ENCODE peak calls at places on chromosomes 5 and 9, in five cellular contexts. K is astrocyte of the spinal cord, U is GM12865, E is GM13977, H is neural crest cell. N is an unnamed sample.

GRCh38 chr5:16304846-16305245 is 125.3 kb upstream of the MARCHF11 start:
- DNase-seq in H (no peak), E (no peak), K (no peak), U (no peak), N (no peak)

GRCh38 chr9:135020481-135021392 is 66.7 kb upstream of the OLFM1 start:
- DNase-seq in U (no peak), H (no peak), E (no peak), K (no peak), N (no peak)

GRCh38 chr5:110738503-110738811 is 350 bp upstream of the SLC25A46 start:
- DNase-seq in U (no peak), H (no peak), K (no peak), E (peak), N (peak)

GRCh38 chr5:59418766-59419165 is 474.8 kb downstream of the PDE4D start:
- DNase-seq in K (no peak), U (no peak), E (no peak), H (no peak), N (no peak)

GRCh38 chr5:135435467-135436330 is 11.4 kb downstream of the DCANP1 start:
- DNase-seq in U (no peak), H (no peak), E (no peak), K (no peak), N (no peak)

GRCh38 chr5:149895416-149896345 is 48.9 kb downstream of the PDE6A start:
- DNase-seq in U (no peak), K (peak), E (no peak), H (no peak), N (no peak)

GRCh38 chr9:38087934-38088925 is 19.2 kb upstream of the SHB start:
- DNase-seq in U (peak), E (peak), H (peak), K (peak), N (peak)

GRCh38 chr9:106309925-106310324 is 553.0 kb upstream of the ZNF462 start:
- DNase-seq in U (no peak), H (no peak), E (no peak), K (no peak), N (no peak)

GRCh38 chr5:124103671-124104070 is 591.7 kb downstream of the CSNK1G3 start:
- DNase-seq in H (no peak), U (no peak), E (no peak), K (peak), N (no peak)

GRCh38 chr9:97772145-97772544 is 75.0 kb upstream of the XPA start:
- DNase-seq in H (no peak), K (no peak), E (no peak), U (no peak), N (no peak)

GRCh38 chr5:91998774-91999173 is 615.7 kb upstream of the ARRDC3 start:
- DNase-seq in K (no peak), U (no peak), E (no peak), H (no peak), N (no peak)

GRCh38 chr5:56176155-56176798 is 56.9 kb downstream of the ANKRD55 start:
- DNase-seq in H (no peak), K (no peak), E (no peak), U (no peak), N (no peak)

GRCh38 chr9:25964239-25964638 is 286.0 kb upstream of the TUSC1 start:
- DNase-seq in K (peak), H (peak), E (peak), U (peak), N (peak)

GRCh38 chr5:181054871-181055494 is 14.9 kb downstream of the BTNL9 start:
- DNase-seq in E (no peak), H (no peak), K (no peak), U (no peak), N (no peak)

GRCh38 chr5:39009280-39009679 is 64.9 kb downstream of the RICTOR start:
- DNase-seq in U (no peak), H (no peak), K (no peak), E (no peak), N (no peak)

GRCh38 chr5:39006650-39007049 is 67.5 kb downstream of the RICTOR start:
- DNase-seq in U (no peak), K (no peak), E (no peak), H (no peak), N (no peak)

GRCh38 chr5:39001683-39002082 is 72.5 kb downstream of the RICTOR start:
- DNase-seq in K (no peak), U (no peak), H (no peak), E (no peak), N (no peak)

GRCh38 chr5:39009981-39010380 is 64.2 kb downstream of the RICTOR start:
- DNase-seq in H (no peak), K (no peak), E (no peak), U (no peak), N (no peak)

GRCh38 chr5:39005566-39006232 is 68.5 kb downstream of the RICTOR start:
- DNase-seq in U (peak), K (no peak), H (no peak), E (no peak), N (peak)
- TF ChIP-seq CTCF in U (peak), K (peak), H (no peak), E (no peak), N (peak)

GRCh38 chr5:9924614-9925013 is 294.5 kb upstream of the TAS2R1 start:
- DNase-seq in H (no peak), K (peak), U (peak), E (peak), N (peak)

GRCh38 chr5:9919306-9920030 is 289.3 kb upstream of the TAS2R1 start:
- DNase-seq in H (no peak), U (no peak), E (no peak), K (peak), N (no peak)

GRCh38 chr5:9922719-9923118 is 292.6 kb upstream of the TAS2R1 start:
- DNase-seq in E (no peak), K (no peak), U (no peak), H (no peak), N (peak)

DNA sequence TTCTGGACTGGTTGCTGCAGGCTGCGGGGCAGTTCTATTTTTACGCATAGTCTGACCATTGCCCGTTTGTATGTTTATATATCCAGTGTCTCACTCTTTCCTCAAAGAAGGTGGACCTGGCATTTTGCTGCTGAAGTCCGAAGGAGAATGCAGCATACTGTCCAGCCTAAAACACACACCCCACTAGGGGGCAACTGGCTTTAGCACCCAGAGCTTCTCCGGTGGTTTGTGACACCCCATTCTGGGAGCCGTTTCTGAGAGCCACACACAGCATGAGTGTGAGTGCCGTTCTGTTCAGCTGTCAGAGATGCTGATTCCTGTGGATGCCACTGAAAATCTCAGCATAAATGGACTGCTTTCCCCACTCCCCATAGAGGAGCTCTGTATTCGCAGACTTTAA is 290.5 kb upstream of the TAS2R1 start:
- DNase-seq in U (peak), K (no peak), E (no peak), H (no peak), N (no peak)
- TF ChIP-seq CTCF in U (no peak), K (no peak), E (no peak), H (no peak), N (no peak)

DNA sequence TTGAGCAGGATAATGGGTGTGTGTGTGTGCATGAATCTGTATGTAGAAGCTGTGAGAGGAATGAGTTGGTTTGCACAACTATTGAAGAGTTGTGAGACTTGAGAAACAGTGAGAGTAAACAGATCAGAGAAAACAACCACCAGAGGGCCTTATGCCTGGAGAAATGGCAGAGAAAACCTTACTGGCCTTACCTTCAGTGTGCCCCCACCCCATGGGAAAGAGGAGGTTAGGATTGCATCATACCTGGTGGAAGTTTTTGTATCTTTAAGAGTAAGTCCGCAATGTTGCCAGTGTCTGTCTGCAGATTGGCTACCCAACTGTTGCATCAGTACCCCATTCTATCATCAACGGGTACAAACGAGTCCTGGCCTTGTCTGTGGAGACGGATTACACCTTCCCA is 1909.4 kb upstream of the WWC1 start:
- DNase-seq in U (no peak), E (no peak), K (no peak), H (no peak), N (no peak)
- TF ChIP-seq CTCF in U (no peak), E (no peak), K (no peak), H (peak), N (no peak)

GRCh38 chr5:72523960-72524582 is 16.9 kb upstream of the ZNF366 start:
- DNase-seq in K (peak), E (peak), U (peak), H (no peak), N (no peak)
- TF ChIP-seq CTCF in K (peak), E (peak), U (peak), H (peak), N (peak)

DNA sequence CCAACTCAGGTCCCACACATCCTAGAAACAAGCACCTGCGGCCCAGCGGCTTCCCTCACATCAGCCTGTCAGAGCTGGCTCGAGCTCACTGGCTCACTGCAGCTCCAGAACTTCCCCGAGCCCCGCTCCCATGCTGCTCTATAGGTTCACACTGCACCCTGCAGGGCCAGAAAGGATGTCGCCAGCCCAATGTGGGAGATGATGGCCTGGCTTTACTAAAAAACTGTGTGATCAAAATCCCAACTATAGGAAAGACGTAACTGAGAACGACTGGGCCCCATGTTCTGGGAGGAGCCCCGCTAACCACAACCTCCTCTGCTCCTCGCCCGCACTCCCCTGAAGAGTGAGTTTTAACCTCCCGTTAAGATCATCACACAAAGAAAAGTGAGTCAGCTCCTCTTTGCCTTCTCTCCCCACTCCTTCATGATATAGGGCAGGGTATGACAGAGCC is 4.6 kb downstream of the SURF4 start:
- DNase-seq in E (no peak), K (peak), U (no peak), H (no peak), N (no peak)
- TF ChIP-seq CTCF in E (no peak), K (no peak), U (no peak), H (no peak), N (no peak)

DNA sequence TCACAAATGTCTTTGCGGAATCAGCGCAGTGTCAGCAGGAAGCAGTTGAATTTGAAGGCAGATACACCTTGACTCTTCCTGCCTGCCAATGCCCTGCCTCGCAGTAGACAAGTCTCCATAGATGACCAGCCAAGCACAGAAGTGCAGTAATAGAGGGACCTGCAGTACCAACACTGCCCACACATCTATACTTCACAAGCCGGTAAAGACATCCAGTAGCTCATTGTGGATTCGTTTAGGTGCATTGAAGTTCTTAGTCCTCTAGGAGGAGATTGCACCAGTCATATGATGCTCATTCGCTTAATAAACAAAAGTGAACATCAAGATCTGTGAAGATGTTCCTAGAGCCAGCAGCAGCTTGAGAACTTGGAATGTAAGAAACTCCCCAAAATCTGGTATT is 7.1 kb upstream of the IFNA2 start:
- DNase-seq in H (no peak), K (no peak), E (no peak), U (peak), N (peak)
- TF ChIP-seq CTCF in H (peak), K (peak), E (no peak), U (peak), N (peak)

DNA sequence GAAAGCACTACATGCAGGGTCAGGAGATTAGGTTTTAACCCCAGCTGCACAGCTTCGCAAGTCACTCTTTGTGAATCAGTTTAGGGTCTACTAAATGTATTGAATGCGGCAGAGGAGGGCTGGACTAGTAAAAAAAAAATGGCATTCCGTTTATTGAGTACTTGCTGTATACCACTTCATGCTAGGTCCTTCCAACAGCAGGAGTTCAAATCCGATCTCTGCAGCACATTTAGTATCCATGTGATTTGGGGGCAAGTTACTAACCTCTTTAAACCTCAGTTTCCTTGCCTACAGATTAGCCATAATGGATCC is 204.4 kb downstream of the SNCAIP start:
- DNase-seq in E (no peak), U (no peak), H (no peak), K (no peak), N (no peak)
- TF ChIP-seq CTCF in E (no peak), U (no peak), H (no peak), K (no peak), N (no peak)

DNA sequence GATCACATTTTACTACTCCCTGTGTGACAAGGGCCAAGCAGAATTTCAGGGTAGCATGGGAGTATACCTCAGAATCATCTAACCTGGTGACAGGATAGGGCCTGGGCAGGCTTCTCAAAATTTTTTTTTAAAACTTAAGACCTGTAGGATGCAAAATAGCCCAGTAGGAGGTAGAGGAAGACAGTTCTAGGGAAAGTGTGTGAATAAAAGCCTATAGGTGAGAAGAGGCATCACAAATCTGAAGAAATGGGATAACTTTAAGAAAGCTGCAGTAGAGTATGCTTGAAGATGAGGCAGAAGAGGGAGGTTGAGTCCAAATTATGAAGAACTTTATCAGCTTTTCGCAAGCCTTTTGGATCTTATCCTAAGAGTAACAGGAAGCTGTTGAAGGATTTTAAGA is 32.3 kb downstream of the CNTRL start:
- DNase-seq in U (no peak), K (no peak), H (no peak), E (no peak), N (peak)
- TF ChIP-seq CTCF in U (no peak), K (no peak), H (peak), E (peak), N (no peak)